ENCODE peak calls at places on chromosomes 2 and 18, in ten cellular contexts. Q is upper lobe of right lung, P is HCT116, F is BJ, W is body of pancreas, Y is brain microvascular endothelial cell, V is fibroblast of lung, E is A549, S is stomach, D is Peyer's patch. U is an unnamed sample.

GRCh38 chr2:66305714-66306113 is 129.2 kb upstream of the MEIS1 start:
- DNase-seq in Q (peak; percentile 65), P (no peak), F (no peak), W (peak; percentile 70), Y (no peak), V (peak; percentile 89), E (no peak), S (peak; percentile 36), D (peak; percentile 58), U (peak; percentile 2)

GRCh38 chr2:239727776-239728600 is 297.2 kb downstream of the NDUFA10 start:
- DNase-seq in Q (peak; percentile 63), P (no peak), F (no peak), W (peak; percentile 13), Y (no peak), V (no peak), E (no peak), S (no peak), D (no peak), U (no peak)

GRCh38 chr18:51251625-51252024 is 54.1 kb upstream of the MEX3C start:
- DNase-seq in Q (no peak), P (no peak), F (no peak), W (no peak), Y (no peak), V (no peak), E (no peak), S (no peak), D (peak; percentile 65), U (no peak)

GRCh38 chr2:208306291-208306690 is 40.2 kb downstream of the PIKFYVE start:
- DNase-seq in Q (no peak), P (no peak), F (peak; percentile 38), W (no peak), Y (no peak), V (peak; percentile 50), E (no peak), S (no peak), D (no peak), U (peak; percentile 71)

GRCh38 chr2:43634604-43635306 is 2.3 kb upstream of the PLEKHH2 start:
- DNase-seq in Q (no peak), P (no peak), F (peak; percentile 95), W (no peak), Y (peak; percentile 64), V (peak; percentile 94), E (peak; percentile 35), S (no peak), D (no peak), U (peak; percentile 93)

GRCh38 chr2:26913599-26914285 is 56.7 kb upstream of the MAPRE3 start:
- DNase-seq in Q (no peak), P (no peak), F (no peak), W (no peak), Y (peak; percentile 5), V (no peak), E (no peak), S (no peak), D (no peak), U (peak; percentile 52)

GRCh38 chr2:11663427-11663826 is 6.6 kb downstream of the NTSR2 start:
- DNase-seq in Q (no peak), P (no peak), F (no peak), W (no peak), Y (no peak), V (peak; percentile 83), E (no peak), S (no peak), D (no peak), U (no peak)

GRCh38 chr2:72136349-72136748 is 11.3 kb downstream of the CYP26B1 start:
- DNase-seq in Q (peak; percentile 44), P (no peak), F (no peak), W (no peak), Y (no peak), V (no peak), E (no peak), S (no peak), D (no peak), U (no peak)

GRCh38 chr18:59056706-59057492 is 82.8 kb upstream of the SEC11C start:
- DNase-seq in Q (peak; percentile 71), P (peak; percentile 51), F (no peak), W (peak; percentile 48), Y (peak; percentile 59), V (peak; percentile 73), E (no peak), S (peak; percentile 85), D (peak; percentile 86), U (peak; percentile 54)

GRCh38 chr2:3009499-3009882 is 368.1 kb downstream of the EIPR1 start:
- DNase-seq in Q (no peak), P (no peak), F (no peak), W (no peak), Y (no peak), V (no peak), E (no peak), S (no peak), D (no peak), U (no peak)

DNA sequence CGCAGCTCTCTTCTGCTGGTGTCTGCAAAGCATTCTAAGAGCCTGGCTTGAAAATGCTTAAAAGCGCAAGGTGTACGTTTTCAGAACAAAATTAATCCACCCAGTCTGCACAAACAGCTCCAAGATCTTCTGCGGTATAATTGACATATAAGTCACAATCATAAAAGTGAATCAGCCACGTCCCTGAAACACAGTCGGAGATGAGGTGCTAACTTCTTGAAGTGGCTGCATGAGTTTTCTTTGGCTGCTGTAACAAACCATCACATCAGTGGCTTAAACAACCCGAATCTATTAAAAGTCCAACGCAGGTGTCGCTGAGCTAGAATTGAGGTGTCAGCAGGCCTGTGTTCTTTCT is 32.6 kb downstream of the ARL4C start:
- DNase-seq in Q (no peak), P (no peak), F (no peak), W (no peak), Y (no peak), V (no peak), E (no peak), S (no peak), D (no peak), U (no peak)
- H3K4me3 ChIP-seq in Q (no peak overlapping the region), P (no peak overlapping the region), F (no peak overlapping the region), W (no peak overlapping the region), Y (no peak overlapping the region), V (no peak overlapping the region), E (no peak overlapping the region), S (no peak overlapping the region), D (no peak overlapping the region), U (no peak overlapping the region)

DNA sequence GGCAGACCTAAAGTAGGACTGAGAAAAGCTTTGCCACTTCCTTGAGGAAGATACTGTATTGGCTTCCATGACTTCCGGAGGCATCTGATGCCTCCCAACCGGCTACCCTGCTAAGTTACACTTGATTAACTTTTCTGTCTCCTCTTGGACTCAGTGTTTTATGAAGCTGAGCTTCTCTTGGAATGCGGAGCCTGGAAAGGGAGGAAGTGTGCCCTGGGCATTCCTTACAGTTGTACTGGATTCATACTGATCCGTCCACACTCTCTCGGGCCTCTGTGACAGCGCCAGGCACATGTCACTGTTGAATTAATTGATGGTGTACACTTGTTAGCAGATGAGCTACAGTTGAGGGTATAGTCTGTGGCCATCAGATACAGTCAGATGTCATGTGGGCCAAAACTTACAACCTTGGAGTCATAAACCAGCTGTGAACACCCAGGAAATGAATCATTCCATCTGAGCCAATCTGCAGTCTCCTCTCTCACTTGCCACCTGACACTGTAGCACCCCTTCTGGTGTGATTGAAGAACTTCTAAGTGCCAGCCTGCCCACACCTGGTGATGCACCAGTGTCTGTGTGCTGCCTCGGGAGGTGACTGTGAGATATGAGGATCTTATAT is 122.5 kb downstream of the FHOD3 start:
- DNase-seq in Q (no peak), P (peak; percentile 60), F (no peak), W (no peak), Y (no peak), V (no peak), E (no peak), S (no peak), D (no peak), U (peak; percentile 59)
- TF ChIP-seq CTCF in Q (no peak), P (no peak), F (no peak), W (no peak), Y (peak; percentile 22), V (no peak), E (no peak), S (no peak), D (no peak), U (peak; percentile 36)

GRCh38 chr2:159783559-159783958 is 14.4 kb downstream of the CD302 start:
- DNase-seq in Q (no peak), P (no peak), F (no peak), W (no peak), Y (no peak), V (no peak), E (no peak), S (no peak), D (no peak), U (no peak)

GRCh38 chr2:159785195-159785594 is 12.8 kb downstream of the CD302 start:
- DNase-seq in Q (no peak), P (no peak), F (no peak), W (no peak), Y (no peak), V (no peak), E (no peak), S (no peak), D (no peak), U (no peak)

GRCh38 chr2:159788218-159788617 is 9.8 kb downstream of the CD302 start:
- DNase-seq in Q (no peak), P (no peak), F (no peak), W (no peak), Y (no peak), V (no peak), E (no peak), S (no peak), D (no peak), U (no peak)

GRCh38 chr2:159790323-159790722 is 7.7 kb downstream of the CD302 start:
- DNase-seq in Q (no peak), P (no peak), F (no peak), W (no peak), Y (no peak), V (no peak), E (no peak), S (no peak), D (no peak), U (no peak)

GRCh38 chr2:159786938-159787337 is 11.1 kb downstream of the CD302 start:
- DNase-seq in Q (no peak), P (no peak), F (no peak), W (no peak), Y (no peak), V (no peak), E (no peak), S (no peak), D (no peak), U (no peak)
- H3K4me3 ChIP-seq in Q (no peak overlapping the region), P (no peak overlapping the region), F (no peak overlapping the region), W (no peak overlapping the region), Y (no peak overlapping the region), V (no peak overlapping the region), E (no peak overlapping the region), S (no peak overlapping the region), D (no peak overlapping the region), U (no peak overlapping the region)

DNA sequence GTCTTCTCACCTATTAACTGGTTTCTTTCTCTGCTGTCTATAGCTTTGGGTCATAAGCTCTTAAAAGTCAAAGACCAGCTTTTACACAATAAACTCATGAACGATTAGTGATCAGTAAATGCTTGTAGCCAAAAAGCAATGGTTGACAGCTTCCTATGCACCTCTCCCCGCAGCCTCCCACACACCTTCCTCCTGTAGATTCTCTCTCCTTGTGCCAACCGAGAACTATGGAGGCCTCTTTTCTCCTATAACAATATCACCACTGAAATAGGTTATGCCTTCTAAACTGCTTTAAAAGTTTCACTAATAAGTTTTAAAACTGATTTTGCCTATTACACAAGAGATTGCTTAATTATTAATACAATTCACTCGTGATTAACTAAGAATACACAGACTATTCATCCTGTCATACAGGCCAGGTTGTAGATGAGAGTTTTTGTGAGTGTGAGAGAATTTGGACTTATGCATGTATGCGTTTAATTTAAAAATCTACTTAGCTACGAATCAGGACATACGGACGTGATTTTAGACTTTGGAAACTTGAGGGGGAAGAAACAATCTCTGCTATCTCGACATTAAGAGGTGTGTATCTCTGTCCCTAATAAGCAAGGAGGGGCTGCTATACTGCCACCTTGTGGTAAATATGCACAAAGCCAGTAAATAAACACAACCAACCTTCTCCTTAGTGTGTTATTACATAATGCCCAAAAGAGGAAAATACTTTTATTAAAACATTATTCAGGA is 229.1 kb upstream of the RBBP8 start:
- DNase-seq in Q (no peak), P (peak; percentile 52), F (no peak), W (peak; percentile 22), Y (peak; percentile 43), V (peak; percentile 58), E (peak; percentile 50), S (no peak), D (no peak), U (peak; percentile 56)
- TF ChIP-seq CTCF in Q (peak; percentile 89), P (peak; percentile 53), F (peak; percentile 64), W (peak; percentile 59), Y (peak; percentile 61), V (peak; percentile 47), E (peak; percentile 62), S (peak; percentile 77), D (no peak), U (peak; percentile 70)

U was measured in AG10803.